ENCODE peak calls at places on chromosome X, in ten cellular contexts. One of them, this sample, is unnamed.

GRCh38 chrX:71214604-71215334 is 8.3 kb upstream of the GJB1 start:
- DNase-seq in BJ: no peak
- DNase-seq in uterus: no peak
- DNase-seq in GM03348: no peak
- DNase-seq in M059J: no peak
- DNase-seq in activated CD4-positive, alpha-beta T cell treated with anti-CD3 and anti-CD28 coated beads, Interleukin-2, amount 50 U/mL, for 1 hour: no peak
- DNase-seq in A549: no peak
- DNase-seq in NCI-H510A treated with DMSO at 0.1 percent for 48 hours: peak; percentile 7
- DNase-seq in CD4-positive, alpha-beta T cell: no peak
- DNase-seq in effector memory CD4-positive, alpha-beta T cell: no peak
- DNase-seq in this sample: no peak

GRCh38 chrX:120251471-120252011 is 929 bp downstream of the ZBTB33 start:
- DNase-seq in BJ: no peak
- DNase-seq in NCI-H510A treated with DMSO at 0.1 percent for 48 hours: peak; percentile 29
- DNase-seq in GM03348: peak; percentile 26
- DNase-seq in A549: peak; percentile 12
- DNase-seq in M059J: peak; percentile 50
- DNase-seq in activated CD4-positive, alpha-beta T cell treated with anti-CD3 and anti-CD28 coated beads, Interleukin-2, amount 50 U/mL, for 1 hour: peak; percentile 7
- DNase-seq in uterus: peak; percentile 21
- DNase-seq in effector memory CD4-positive, alpha-beta T cell: no peak
- DNase-seq in CD4-positive, alpha-beta T cell: peak; percentile 1
- DNase-seq in this sample: peak; percentile 68

GRCh38 chrX:37423864-37424569 is 74.9 kb downstream of the PRRG1 start:
- DNase-seq in CD4-positive, alpha-beta T cell: no peak
- DNase-seq in effector memory CD4-positive, alpha-beta T cell: no peak
- DNase-seq in uterus: no peak
- DNase-seq in A549: no peak
- DNase-seq in BJ: no peak
- DNase-seq in M059J: no peak
- DNase-seq in activated CD4-positive, alpha-beta T cell treated with anti-CD3 and anti-CD28 coated beads, Interleukin-2, amount 50 U/mL, for 1 hour: no peak
- DNase-seq in GM03348: no peak
- DNase-seq in NCI-H510A treated with DMSO at 0.1 percent for 48 hours: no peak
- DNase-seq in this sample: peak; percentile 22

GRCh38 chrX:48939417-48940228 is 17.8 kb downstream of the OTUD5 start:
- DNase-seq in uterus: no peak
- DNase-seq in NCI-H510A treated with DMSO at 0.1 percent for 48 hours: no peak
- DNase-seq in activated CD4-positive, alpha-beta T cell treated with anti-CD3 and anti-CD28 coated beads, Interleukin-2, amount 50 U/mL, for 1 hour: no peak
- DNase-seq in A549: no peak
- DNase-seq in CD4-positive, alpha-beta T cell: no peak
- DNase-seq in M059J: no peak
- DNase-seq in effector memory CD4-positive, alpha-beta T cell: no peak
- DNase-seq in GM03348: no peak
- DNase-seq in BJ: no peak
- DNase-seq in this sample: peak; percentile 32

GRCh38 chrX:135931644-135932487 is 38.4 kb downstream of the SAGE1 start:
- DNase-seq in A549: peak; percentile 42
- DNase-seq in CD4-positive, alpha-beta T cell: peak; percentile 34
- DNase-seq in NCI-H510A treated with DMSO at 0.1 percent for 48 hours: no peak
- DNase-seq in M059J: peak; percentile 52
- DNase-seq in GM03348: peak; percentile 22
- DNase-seq in effector memory CD4-positive, alpha-beta T cell: peak; percentile 2
- DNase-seq in activated CD4-positive, alpha-beta T cell treated with anti-CD3 and anti-CD28 coated beads, Interleukin-2, amount 50 U/mL, for 1 hour: peak; percentile 29
- DNase-seq in BJ: no peak
- DNase-seq in uterus: peak; percentile 17
- DNase-seq in this sample: peak; percentile 64

GRCh38 chrX:155876704-155877103 is 4.4 kb upstream of the VAMP7 start:
- DNase-seq in activated CD4-positive, alpha-beta T cell treated with anti-CD3 and anti-CD28 coated beads, Interleukin-2, amount 50 U/mL, for 1 hour: no peak
- DNase-seq in A549: no peak
- DNase-seq in CD4-positive, alpha-beta T cell: no peak
- DNase-seq in M059J: no peak
- DNase-seq in uterus: no peak
- DNase-seq in GM03348: no peak
- DNase-seq in NCI-H510A treated with DMSO at 0.1 percent for 48 hours: no peak
- DNase-seq in effector memory CD4-positive, alpha-beta T cell: no peak
- DNase-seq in BJ: no peak
- DNase-seq in this sample: peak; percentile 17

GRCh38 chrX:126342859-126343258 is 176.8 kb upstream of the DCAF12L2 start:
- DNase-seq in NCI-H510A treated with DMSO at 0.1 percent for 48 hours: peak; percentile 14
- DNase-seq in GM03348: no peak
- DNase-seq in A549: no peak
- DNase-seq in activated CD4-positive, alpha-beta T cell treated with anti-CD3 and anti-CD28 coated beads, Interleukin-2, amount 50 U/mL, for 1 hour: no peak
- DNase-seq in M059J: no peak
- DNase-seq in effector memory CD4-positive, alpha-beta T cell: no peak
- DNase-seq in BJ: no peak
- DNase-seq in uterus: no peak
- DNase-seq in CD4-positive, alpha-beta T cell: no peak
- DNase-seq in this sample: no peak

GRCh38 chrX:102714994-102715393 is 2.7 kb downstream of the GPRASP2 start:
- DNase-seq in M059J: no peak
- DNase-seq in GM03348: peak; percentile 17
- DNase-seq in A549: no peak
- DNase-seq in CD4-positive, alpha-beta T cell: no peak
- DNase-seq in activated CD4-positive, alpha-beta T cell treated with anti-CD3 and anti-CD28 coated beads, Interleukin-2, amount 50 U/mL, for 1 hour: no peak
- DNase-seq in BJ: no peak
- DNase-seq in NCI-H510A treated with DMSO at 0.1 percent for 48 hours: no peak
- DNase-seq in effector memory CD4-positive, alpha-beta T cell: no peak
- DNase-seq in uterus: no peak
- DNase-seq in this sample: no peak

GRCh38 chrX:103330601-103331397 is 760 bp downstream of the TCEAL7 start:
- DNase-seq in M059J: no peak
- DNase-seq in NCI-H510A treated with DMSO at 0.1 percent for 48 hours: no peak
- DNase-seq in activated CD4-positive, alpha-beta T cell treated with anti-CD3 and anti-CD28 coated beads, Interleukin-2, amount 50 U/mL, for 1 hour: no peak
- DNase-seq in CD4-positive, alpha-beta T cell: no peak
- DNase-seq in A549: no peak
- DNase-seq in GM03348: peak; percentile 6
- DNase-seq in BJ: no peak
- DNase-seq in uterus: peak; percentile 22
- DNase-seq in effector memory CD4-positive, alpha-beta T cell: no peak
- DNase-seq in this sample: no peak

GRCh38 chrX:109624022-109624421 is 950 bp downstream of the KCNE5 start:
- DNase-seq in activated CD4-positive, alpha-beta T cell treated with anti-CD3 and anti-CD28 coated beads, Interleukin-2, amount 50 U/mL, for 1 hour: no peak
- DNase-seq in M059J: no peak
- DNase-seq in CD4-positive, alpha-beta T cell: no peak
- DNase-seq in NCI-H510A treated with DMSO at 0.1 percent for 48 hours: no peak
- DNase-seq in GM03348: no peak
- DNase-seq in uterus: no peak
- DNase-seq in effector memory CD4-positive, alpha-beta T cell: no peak
- DNase-seq in BJ: no peak
- DNase-seq in A549: no peak
- DNase-seq in this sample: no peak

GRCh38 chrX:126063984-126064383 is 102.1 kb downstream of the DCAF12L2 start:
- DNase-seq in activated CD4-positive, alpha-beta T cell treated with anti-CD3 and anti-CD28 coated beads, Interleukin-2, amount 50 U/mL, for 1 hour: no peak
- DNase-seq in effector memory CD4-positive, alpha-beta T cell: no peak
- DNase-seq in BJ: no peak
- DNase-seq in uterus: no peak
- DNase-seq in NCI-H510A treated with DMSO at 0.1 percent for 48 hours: no peak
- DNase-seq in CD4-positive, alpha-beta T cell: no peak
- DNase-seq in A549: no peak
- DNase-seq in GM03348: no peak
- DNase-seq in M059J: no peak
- DNase-seq in this sample: peak; percentile 16

GRCh38 chrX:23756165-23756564 is 13.1 kb upstream of the ACOT9 start:
- DNase-seq in GM03348: peak; percentile 43
- DNase-seq in CD4-positive, alpha-beta T cell: peak; percentile 40
- DNase-seq in effector memory CD4-positive, alpha-beta T cell: peak; percentile 25
- DNase-seq in M059J: peak; percentile 65
- DNase-seq in BJ: no peak
- DNase-seq in activated CD4-positive, alpha-beta T cell treated with anti-CD3 and anti-CD28 coated beads, Interleukin-2, amount 50 U/mL, for 1 hour: peak; percentile 54
- DNase-seq in uterus: peak; percentile 25
- DNase-seq in A549: peak; percentile 73
- DNase-seq in NCI-H510A treated with DMSO at 0.1 percent for 48 hours: peak; percentile 32
- DNase-seq in this sample: peak; percentile 85

This sample was measured in OCI-M1.